ENCODE peak calls at places on chromosomes 13 and 19, in six cellular contexts. Z is stimulated activated CD8-positive, alpha-beta memory T cell treated with anti-CD3 and anti-CD28 coated beads, Interleukin-7, amount 100 ng/mL, for 24 hours; Q is posterior cingulate gyrus; B is PC-3; V is stomach; U is NCI-H446. K is an unnamed sample.

GRCh38 chr13:102399791-102400618 is 1.8 kb downstream of the FGF14 start:
- DNase-seq in Z (no peak), Q (peak), B (no peak), V (no peak), U (no peak), K (no peak)

GRCh38 chr19:29917911-29918310 is 24.1 kb upstream of the URI1 start:
- DNase-seq in Z (no peak), Q (no peak), B (no peak), V (peak), U (no peak), K (no peak)

GRCh38 chr19:15640294-15640903 is at the start of gene CYP4F3:
- DNase-seq in Z (no peak), Q (peak), B (peak), V (peak), U (no peak), K (no peak)

GRCh38 chr13:24459234-24459633 is 53.3 kb downstream of the PARP4 start:
- DNase-seq in Z (no peak), Q (no peak), B (no peak), V (no peak), U (no peak), K (no peak)

GRCh38 chr13:52414963-52415362 is 9.0 kb upstream of the THSD1 start:
- DNase-seq in Z (no peak), Q (no peak), B (no peak), V (no peak), U (no peak), K (no peak)

GRCh38 chr19:1615156-1615765 is 10.0 kb upstream of the UQCR11 start:
- DNase-seq in Z (no peak), Q (no peak), B (no peak), V (no peak), U (no peak), K (no peak)

GRCh38 chr19:29277107-29277506 is 64.2 kb upstream of the UQCRFS1 start:
- DNase-seq in Z (peak), Q (no peak), B (no peak), V (no peak), U (no peak), K (peak)

GRCh38 chr13:41345165-41345920 is 34.3 kb downstream of the NAA16 start:
- DNase-seq in Z (no peak), Q (no peak), B (no peak), V (no peak), U (no peak), K (no peak)

GRCh38 chr19:33393286-33394005 is 19.9 kb downstream of the CEBPG start:
- DNase-seq in Z (no peak), Q (no peak), B (no peak), V (no peak), U (no peak), K (no peak)

GRCh38 chr19:10643166-10643967 is 10.8 kb upstream of the ILF3 start:
- DNase-seq in Z (no peak), Q (no peak), B (no peak), V (no peak), U (no peak), K (no peak)

K was measured in iPS DF 6.9.